ENCODE peak calls at places on chromosomes 3 and 15, in five cellular contexts. V is stimulated activated CD4-positive, alpha-beta T cell treated with anti-CD3 and anti-CD28 coated beads, Interleukin-12 subunit alpha, Interleukin-12 subunit beta, amount 100 ng/mL, for 24 hours; U is GM12865; M is amniotic stem cell; E is astrocyte of the spinal cord. R is an unnamed sample.

GRCh38 chr3:124292329-124292728 is 300.4 kb upstream of the ROPN1 start:
- DNase-seq in V (no peak), U (no peak), M (no peak), E (no peak), R (no peak)

GRCh38 chr3:36417237-36417636 is 36.9 kb downstream of the STAC start:
- DNase-seq in V (no peak), U (no peak), M (no peak), E (no peak), R (no peak)

GRCh38 chr3:99131876-99132275 is 230.4 kb upstream of the DCBLD2 start:
- DNase-seq in V (no peak), U (no peak), M (no peak), E (peak; percentile 38), R (no peak)

GRCh38 chr3:188046561-188047213 is 107.3 kb upstream of the LPP start:
- DNase-seq in V (no peak), U (no peak), M (no peak), E (peak; percentile 52), R (no peak)

GRCh38 chr3:114455432-114455831 is 161.6 kb downstream of the TIGIT start:
- DNase-seq in V (no peak), U (no peak), M (no peak), E (no peak), R (no peak)

GRCh38 chr3:8458711-8459110 is 42.9 kb upstream of the LMCD1 start:
- DNase-seq in V (no peak), U (no peak), M (peak; percentile 84), E (peak; percentile 90), R (no peak)

GRCh38 chr3:27366062-27366591 is 3.1 kb downstream of the NEK10 start:
- DNase-seq in V (no peak), U (no peak), M (no peak), E (no peak), R (no peak)

GRCh38 chr3:64195786-64196185 is 29.5 kb downstream of the PRICKLE2 start:
- DNase-seq in V (no peak), U (no peak), M (no peak), E (no peak), R (no peak)

GRCh38 chr3:39146611-39147373 is 6.6 kb downstream of the CSRNP1 start:
- DNase-seq in V (peak; percentile 78), U (peak; percentile 81), M (peak; percentile 90), E (peak; percentile 97), R (peak; percentile 50)

GRCh38 chr3:32226875-32227500 is 11.5 kb upstream of the CMTM8 start:
- DNase-seq in V (no peak), U (no peak), M (no peak), E (peak; percentile 82), R (no peak)

GRCh38 chr15:101188517-101189340 is 63.1 kb downstream of the CHSY1 start:
- DNase-seq in V (no peak), U (peak; percentile 51), M (peak; percentile 33), E (peak; percentile 74), R (peak; percentile 76)

GRCh38 chr3:42982645-42983412 is 3.7 kb downstream of the GASK1A start:
- DNase-seq in V (no peak), U (no peak), M (no peak), E (no peak), R (no peak)

GRCh38 chr15:22950211-22950990 is 29.8 kb downstream of the CYFIP1 start:
- DNase-seq in V (no peak), U (no peak), M (no peak), E (no peak), R (no peak)

GRCh38 chr15:44710236-44711088 is 661 bp downstream of the PATL2 start:
- DNase-seq in V (no peak), U (peak; percentile 91), M (no peak), E (peak; percentile 43), R (no peak)

GRCh38 chr3:134651347-134652041 is 672 bp upstream of the KY start:
- DNase-seq in V (no peak), U (no peak), M (no peak), E (peak; percentile 46), R (no peak)

GRCh38 chr15:78325092-78325843 is 14.9 kb upstream of the CRABP1 start:
- DNase-seq in V (no peak), U (no peak), M (no peak), E (peak; percentile 29), R (no peak)

GRCh38 chr3:57770121-57770828 is 14.2 kb downstream of the SLMAP start:
- DNase-seq in V (no peak), U (no peak), M (no peak), E (no peak), R (no peak)

GRCh38 chr15:29668120-29668602 is 154.1 kb downstream of the TJP1 start:
- DNase-seq in V (peak; percentile 21), U (peak; percentile 71), M (peak; percentile 82), E (peak; percentile 86), R (no peak)

GRCh38 chr15:98778263-98778959 is 130.1 kb downstream of the IGF1R start:
- DNase-seq in V (no peak), U (no peak), M (no peak), E (no peak), R (no peak)

GRCh38 chr15:57312323-57313133 is 63.8 kb upstream of the CGNL1 start:
- DNase-seq in V (no peak), U (no peak), M (no peak), E (no peak), R (no peak)

GRCh38 chr15:68626283-68626682 is 47.5 kb downstream of the CORO2B start:
- DNase-seq in V (no peak), U (no peak), M (no peak), E (no peak), R (no peak)

GRCh38 chr15:41513282-41514227 is at the start of gene LTK:
- DNase-seq in V (no peak), U (peak; percentile 62), M (no peak), E (no peak), R (no peak)